ENCODE peak calls at places on chromosome 1, in eight cellular contexts. K, L, G, B, D, X, N and Q are unnamed samples.
A peak's percentile ranks its signal among the peaks of the same experiment; 100 is the strongest.

GRCh38 chr1:2962946-2963345 is 58.3 kb upstream of the ACTRT2 start:
- DNase-seq in K (no peak), L (no peak), G (no peak), B (peak; percentile 11), D (no peak), X (no peak), N (no peak), Q (no peak)

GRCh38 chr1:228369608-228370438 is 36.8 kb downstream of the TRIM11 start:
- DNase-seq in K (no peak), L (no peak), G (no peak), B (peak; percentile 40), D (no peak), X (no peak), N (no peak), Q (no peak)

GRCh38 chr1:215557992-215558626 is 9.0 kb upstream of the KCTD3 start:
- DNase-seq in K (no peak), L (no peak), G (no peak), B (no peak), D (no peak), X (no peak), N (no peak), Q (no peak)

GRCh38 chr1:81512242-81512641 is 288.5 kb upstream of the ADGRL2 start:
- DNase-seq in K (no peak), L (no peak), G (no peak), B (no peak), D (no peak), X (no peak), N (no peak), Q (no peak)

GRCh38 chr1:30790850-30791778 is 33.5 kb upstream of the LAPTM5 start:
- DNase-seq in K (no peak), L (no peak), G (no peak), B (no peak), D (no peak), X (no peak), N (no peak), Q (no peak)

GRCh38 chr1:214255509-214255908 is 25.4 kb upstream of the SMYD2 start:
- DNase-seq in K (no peak), L (no peak), G (no peak), B (no peak), D (no peak), X (no peak), N (no peak), Q (no peak)

GRCh38 chr1:15788624-15789301 is 18.7 kb downstream of the UQCRHL start:
- DNase-seq in K (no peak), L (no peak), G (no peak), B (no peak), D (no peak), X (no peak), N (peak; percentile 87), Q (no peak)

GRCh38 chr1:33928256-33928655 is 64.4 kb downstream of the HMGB4 start:
- DNase-seq in K (no peak), L (no peak), G (no peak), B (no peak), D (no peak), X (no peak), N (peak; percentile 52), Q (no peak)

GRCh38 chr1:7070389-7071029 is 285.3 kb downstream of the CAMTA1 start:
- DNase-seq in K (peak; percentile 23), L (peak; percentile 49), G (peak; percentile 29), B (no peak), D (peak; percentile 58), X (no peak), N (peak; percentile 61), Q (peak; percentile 37)

GRCh38 chr1:221169447-221169889 is 290.2 kb downstream of the HLX start:
- DNase-seq in K (no peak), L (no peak), G (peak; percentile 9), B (no peak), D (no peak), X (no peak), N (peak; percentile 83), Q (no peak)